ENCODE peak calls at places on chromosomes 7 and 10, in six cellular contexts. One of them, this sample, is unnamed.

GRCh38 chr7:2371329-2371728 is 16.7 kb downstream of the EIF3B start:
- DNase-seq in stomach: no peak
- DNase-seq in A549: no peak
- DNase-seq in ovary: no peak
- DNase-seq in transverse colon: no peak
- DNase-seq in sigmoid colon: no peak
- DNase-seq in this sample: no peak

GRCh38 chr10:61792921-61793320 is 108.6 kb upstream of the ARID5B start:
- DNase-seq in stomach: no peak
- DNase-seq in A549: no peak
- DNase-seq in ovary: no peak
- DNase-seq in transverse colon: no peak
- DNase-seq in sigmoid colon: no peak
- DNase-seq in this sample: no peak

GRCh38 chr7:153616808-153617207 is 435.4 kb upstream of the DPP6 start:
- DNase-seq in stomach: no peak
- DNase-seq in A549: no peak
- DNase-seq in ovary: no peak
- DNase-seq in transverse colon: no peak
- DNase-seq in sigmoid colon: no peak
- DNase-seq in this sample: no peak

GRCh38 chr7:120519224-120519623 is 246.2 kb downstream of the KCND2 start:
- DNase-seq in stomach: no peak
- DNase-seq in A549: no peak
- DNase-seq in ovary: no peak
- DNase-seq in transverse colon: no peak
- DNase-seq in sigmoid colon: no peak
- DNase-seq in this sample: no peak

GRCh38 chr10:930415-931325 is 835 bp downstream of the LARP4B start:
- DNase-seq in stomach: peak
- DNase-seq in A549: peak
- DNase-seq in ovary: peak
- DNase-seq in transverse colon: peak
- DNase-seq in sigmoid colon: peak
- DNase-seq in this sample: no peak

GRCh38 chr7:24319209-24319608 is 35.2 kb downstream of the NPY start:
- DNase-seq in stomach: no peak
- DNase-seq in A549: no peak
- DNase-seq in ovary: no peak
- DNase-seq in transverse colon: no peak
- DNase-seq in sigmoid colon: no peak
- DNase-seq in this sample: no peak

GRCh38 chr10:75407716-75408511 is 6.3 kb upstream of the ZNF503 start:
- DNase-seq in stomach: peak
- DNase-seq in A549: no peak
- DNase-seq in ovary: peak
- DNase-seq in transverse colon: peak
- DNase-seq in sigmoid colon: no peak
- DNase-seq in this sample: no peak

GRCh38 chr10:119313645-119314044 is 106.3 kb downstream of the GRK5 start:
- DNase-seq in stomach: no peak
- DNase-seq in A549: no peak
- DNase-seq in ovary: no peak
- DNase-seq in transverse colon: peak
- DNase-seq in sigmoid colon: no peak
- DNase-seq in this sample: no peak

GRCh38 chr7:19051767-19052375 is 65.6 kb downstream of the TWIST1 start:
- DNase-seq in stomach: peak
- DNase-seq in A549: peak
- DNase-seq in ovary: no peak
- DNase-seq in transverse colon: peak
- DNase-seq in sigmoid colon: no peak
- DNase-seq in this sample: no peak

GRCh38 chr10:628386-629045 is 61.0 kb downstream of the DIP2C start:
- DNase-seq in stomach: no peak
- DNase-seq in A549: no peak
- DNase-seq in ovary: no peak
- DNase-seq in transverse colon: no peak
- DNase-seq in sigmoid colon: no peak
- DNase-seq in this sample: no peak

GRCh38 chr10:97117372-97117771 is 68.4 kb downstream of the SLIT1 start:
- DNase-seq in stomach: no peak
- DNase-seq in A549: peak
- DNase-seq in ovary: no peak
- DNase-seq in transverse colon: no peak
- DNase-seq in sigmoid colon: no peak
- DNase-seq in this sample: no peak

GRCh38 chr10:42951486-42952251 is 125.2 kb upstream of the RET start:
- DNase-seq in stomach: peak
- DNase-seq in A549: no peak
- DNase-seq in ovary: no peak
- DNase-seq in transverse colon: no peak
- DNase-seq in sigmoid colon: peak
- DNase-seq in this sample: no peak

GRCh38 chr7:18927134-18927533 is 190.3 kb downstream of the TWIST1 start:
- DNase-seq in stomach: no peak
- DNase-seq in A549: no peak
- DNase-seq in ovary: no peak
- DNase-seq in transverse colon: no peak
- DNase-seq in sigmoid colon: no peak
- DNase-seq in this sample: no peak

GRCh38 chr10:108375691-108376090 is 1211.2 kb upstream of the SORCS1 start:
- DNase-seq in stomach: no peak
- DNase-seq in A549: no peak
- DNase-seq in ovary: no peak
- DNase-seq in transverse colon: no peak
- DNase-seq in sigmoid colon: no peak
- DNase-seq in this sample: no peak

GRCh38 chr7:63028376-63029206 is 970.1 kb upstream of the ZNF722 start:
- DNase-seq in stomach: no peak
- DNase-seq in A549: no peak
- DNase-seq in ovary: no peak
- DNase-seq in transverse colon: no peak
- DNase-seq in sigmoid colon: no peak
- DNase-seq in this sample: no peak

GRCh38 chr7:132240262-132240661 is 336.0 kb downstream of the PLXNA4 start:
- DNase-seq in stomach: no peak
- DNase-seq in A549: no peak
- DNase-seq in ovary: no peak
- DNase-seq in transverse colon: peak
- DNase-seq in sigmoid colon: no peak
- DNase-seq in this sample: no peak

DNA sequence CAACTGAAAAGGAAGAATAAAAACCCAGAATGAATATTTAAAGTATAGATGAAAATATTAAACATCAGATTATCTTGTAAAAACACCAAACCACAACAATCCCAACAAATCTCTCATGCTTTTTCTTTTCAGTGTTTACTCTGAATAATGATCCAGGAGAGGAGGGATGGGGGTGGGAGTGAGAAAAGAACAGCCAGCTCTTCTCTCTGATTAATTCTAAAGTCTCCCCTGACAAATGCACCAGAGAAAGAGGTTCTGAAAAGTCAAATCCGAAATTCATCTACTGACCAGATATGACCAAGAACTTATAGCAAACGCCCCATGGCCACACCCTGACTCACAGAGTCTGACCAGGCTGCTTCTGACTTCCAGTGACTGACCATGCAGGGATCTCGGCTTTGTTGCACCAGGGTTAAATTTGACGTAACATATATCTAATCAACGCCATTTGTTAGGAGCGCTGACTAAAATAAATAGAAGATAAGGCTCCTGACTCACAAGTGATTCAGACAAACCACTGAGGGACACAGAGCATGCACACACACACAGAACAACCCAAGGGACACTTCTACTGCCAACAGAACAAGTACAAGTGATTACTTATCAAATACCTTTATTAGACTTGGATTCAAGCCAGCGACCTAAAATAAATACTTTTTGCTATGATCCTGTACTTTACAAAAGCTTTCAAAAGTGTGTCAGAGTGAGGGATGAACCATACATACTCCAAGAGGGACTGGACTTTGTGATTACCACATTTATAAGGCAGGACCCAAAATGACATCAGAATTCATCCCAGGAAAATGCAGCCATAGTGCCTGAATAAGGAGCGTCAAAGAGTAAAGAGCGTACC is 9.3 kb upstream of the SPOCK2 start:
- DNase-seq in stomach: peak
- DNase-seq in A549: peak
- DNase-seq in ovary: no peak
- DNase-seq in transverse colon: no peak
- DNase-seq in sigmoid colon: no peak
- DNase-seq in this sample: no peak
- TF ChIP-seq EP300 in stomach: no peak
- TF ChIP-seq EP300 in A549: peak
- TF ChIP-seq EP300 in ovary: no peak
- TF ChIP-seq EP300 in transverse colon: no peak
- TF ChIP-seq EP300 in sigmoid colon: no peak
- TF ChIP-seq EP300 in this sample: no peak

GRCh38 chr10:114487815-114488536 is 83.7 kb upstream of the AFAP1L2 start:
- DNase-seq in stomach: no peak
- DNase-seq in A549: no peak
- DNase-seq in ovary: no peak
- DNase-seq in transverse colon: no peak
- DNase-seq in sigmoid colon: no peak
- DNase-seq in this sample: no peak
- TF ChIP-seq EP300 in stomach: no peak
- TF ChIP-seq EP300 in A549: no peak
- TF ChIP-seq EP300 in ovary: no peak
- TF ChIP-seq EP300 in transverse colon: no peak
- TF ChIP-seq EP300 in sigmoid colon: no peak
- TF ChIP-seq EP300 in this sample: no peak

DNA sequence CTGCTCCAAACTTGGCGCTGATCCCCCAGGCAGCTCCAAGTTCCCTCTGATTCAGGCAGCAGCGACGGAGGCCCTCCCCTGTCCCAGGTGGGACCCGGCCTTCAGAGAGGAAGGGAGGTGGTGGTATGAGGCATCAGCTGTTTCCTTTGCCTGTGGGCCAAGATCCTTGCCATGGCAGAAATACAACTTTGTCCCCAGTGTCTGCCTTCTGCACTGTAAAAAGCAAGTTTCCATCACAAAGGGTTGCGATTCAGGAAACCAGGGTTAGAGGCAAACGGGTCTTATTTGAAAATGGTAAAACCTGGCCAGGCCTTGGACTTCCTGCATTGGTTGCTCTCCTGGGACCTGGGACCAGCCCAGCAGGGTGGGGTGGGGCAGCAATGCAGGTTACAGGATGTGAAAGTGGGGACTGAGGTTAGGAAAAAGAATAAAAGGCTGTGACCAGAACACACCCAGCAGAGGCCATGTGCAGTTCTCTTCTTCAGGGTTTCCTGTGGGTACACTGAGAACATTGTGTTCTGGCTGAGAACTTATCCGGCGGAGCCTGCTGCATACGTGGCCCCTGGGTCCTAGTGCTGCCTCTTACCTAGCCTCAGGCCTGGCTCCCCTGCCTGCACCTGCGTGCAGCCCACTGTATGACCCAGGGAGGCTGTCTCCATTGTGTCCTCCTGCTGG is 25.1 kb upstream of the DDIT4 start:
- DNase-seq in stomach: peak
- DNase-seq in A549: peak
- DNase-seq in ovary: peak
- DNase-seq in transverse colon: peak
- DNase-seq in sigmoid colon: peak
- DNase-seq in this sample: peak
- TF ChIP-seq EP300 in stomach: peak
- TF ChIP-seq EP300 in A549: no peak
- TF ChIP-seq EP300 in ovary: peak
- TF ChIP-seq EP300 in transverse colon: peak
- TF ChIP-seq EP300 in sigmoid colon: peak
- TF ChIP-seq EP300 in this sample: peak

GRCh38 chr7:80916770-80917681 is 1.8 kb downstream of the SEMA3C start:
- DNase-seq in stomach: no peak
- DNase-seq in A549: peak
- DNase-seq in ovary: no peak
- DNase-seq in transverse colon: no peak
- DNase-seq in sigmoid colon: no peak
- DNase-seq in this sample: no peak
- TF ChIP-seq EP300 in stomach: no peak
- TF ChIP-seq EP300 in A549: no peak
- TF ChIP-seq EP300 in ovary: no peak
- TF ChIP-seq EP300 in transverse colon: no peak
- TF ChIP-seq EP300 in sigmoid colon: no peak
- TF ChIP-seq EP300 in this sample: no peak

GRCh38 chr7:150404785-150405583 is 25.9 kb downstream of the ZNF775 start:
- DNase-seq in stomach: peak
- DNase-seq in A549: peak
- DNase-seq in ovary: peak
- DNase-seq in transverse colon: peak
- DNase-seq in sigmoid colon: peak
- DNase-seq in this sample: peak
- TF ChIP-seq EP300 in stomach: no peak
- TF ChIP-seq EP300 in A549: no peak
- TF ChIP-seq EP300 in ovary: no peak
- TF ChIP-seq EP300 in transverse colon: no peak
- TF ChIP-seq EP300 in sigmoid colon: no peak
- TF ChIP-seq EP300 in this sample: no peak

GRCh38 chr7:107995184-107996071 is 7.5 kb downstream of the LAMB1 start:
- DNase-seq in stomach: no peak
- DNase-seq in A549: peak
- DNase-seq in ovary: no peak
- DNase-seq in transverse colon: no peak
- DNase-seq in sigmoid colon: peak
- DNase-seq in this sample: peak
- TF ChIP-seq EP300 in stomach: no peak
- TF ChIP-seq EP300 in A549: no peak
- TF ChIP-seq EP300 in ovary: no peak
- TF ChIP-seq EP300 in transverse colon: no peak
- TF ChIP-seq EP300 in sigmoid colon: no peak
- TF ChIP-seq EP300 in this sample: peak

GRCh38 chr10:26860542-26861325 is at the start of gene ABI1:
- DNase-seq in stomach: peak
- DNase-seq in A549: peak
- DNase-seq in ovary: peak
- DNase-seq in transverse colon: peak
- DNase-seq in sigmoid colon: peak
- DNase-seq in this sample: peak
- TF ChIP-seq EP300 in stomach: no peak
- TF ChIP-seq EP300 in A549: no peak
- TF ChIP-seq EP300 in ovary: no peak
- TF ChIP-seq EP300 in transverse colon: no peak
- TF ChIP-seq EP300 in sigmoid colon: no peak
- TF ChIP-seq EP300 in this sample: peak

GRCh38 chr10:123842692-123843385 is 48.8 kb downstream of the CPXM2 start:
- DNase-seq in stomach: no peak
- DNase-seq in A549: no peak
- DNase-seq in ovary: no peak
- DNase-seq in transverse colon: no peak
- DNase-seq in sigmoid colon: no peak
- DNase-seq in this sample: no peak
- TF ChIP-seq EP300 in stomach: no peak
- TF ChIP-seq EP300 in A549: no peak
- TF ChIP-seq EP300 in ovary: no peak
- TF ChIP-seq EP300 in transverse colon: no peak
- TF ChIP-seq EP300 in sigmoid colon: no peak
- TF ChIP-seq EP300 in this sample: no peak